ENCODE peak calls at places on chromosomes 12 and 14, in nine cellular contexts. R is lower leg skin, H is coronary artery, M is HFF-Myc, E is stomach, V is AG04449, P is neural crest cell, G is thoracic aorta, F is mammary epithelial cell. A is an unnamed sample.

GRCh38 chr12:124777399-124778372 is 86.0 kb downstream of the SCARB1 start:
- DNase-seq in R (peak), H (no peak), M (no peak), E (no peak), V (no peak), P (no peak), G (no peak), F (no peak), A (no peak)

GRCh38 chr12:92270501-92270900 is 124.9 kb upstream of the BTG1 start:
- DNase-seq in R (no peak), H (no peak), M (no peak), E (no peak), V (no peak), P (no peak), G (no peak), F (no peak), A (no peak)

GRCh38 chr14:91997492-91997891 is 42.4 kb downstream of the TRIP11 start:
- DNase-seq in R (no peak), H (no peak), M (no peak), E (no peak), V (no peak), P (no peak), G (no peak), F (no peak), A (no peak)

GRCh38 chr14:103706551-103707328 is 8.5 kb downstream of the XRCC3 start:
- DNase-seq in R (no peak), H (no peak), M (no peak), E (no peak), V (no peak), P (no peak), G (no peak), F (no peak), A (no peak)

GRCh38 chr14:103259801-103260628 is 74.0 kb upstream of the EIF5 start:
- DNase-seq in R (peak), H (no peak), M (no peak), E (peak), V (no peak), P (no peak), G (no peak), F (no peak), A (no peak)

GRCh38 chr12:132600048-132601032 is 10.0 kb downstream of the LRCOL1 start:
- DNase-seq in R (no peak), H (no peak), M (no peak), E (peak), V (no peak), P (peak), G (no peak), F (peak), A (peak)

GRCh38 chr12:93785262-93786010 is 108.3 kb downstream of the CRADD start:
- DNase-seq in R (no peak), H (peak), M (peak), E (no peak), V (no peak), P (no peak), G (peak), F (peak), A (no peak)

GRCh38 chr12:124024263-124024678 is 51.3 kb downstream of the ZNF664 start:
- DNase-seq in R (no peak), H (no peak), M (no peak), E (no peak), V (no peak), P (no peak), G (no peak), F (peak), A (no peak)

GRCh38 chr12:113874999-113875561 is 91.0 kb downstream of the RBM19 start:
- DNase-seq in R (no peak), H (no peak), M (no peak), E (no peak), V (no peak), P (no peak), G (no peak), F (no peak), A (no peak)

GRCh38 chr14:71651228-71651627 is 281.0 kb upstream of the RGS6 start:
- DNase-seq in R (no peak), H (no peak), M (peak), E (no peak), V (peak), P (no peak), G (peak), F (peak), A (no peak)

GRCh38 chr12:51395283-51396230 is 4.4 kb upstream of the GALNT6 start:
- DNase-seq in R (peak), H (no peak), M (no peak), E (no peak), V (no peak), P (no peak), G (no peak), F (no peak), A (no peak)

GRCh38 chr12:61213646-61214045 is 1046.6 kb upstream of the USP15 start:
- DNase-seq in R (no peak), H (no peak), M (no peak), E (no peak), V (no peak), P (no peak), G (no peak), F (no peak), A (no peak)

GRCh38 chr14:55180434-55180833 is 11.0 kb downstream of the DLGAP5 start:
- DNase-seq in R (no peak), H (no peak), M (no peak), E (no peak), V (peak), P (no peak), G (no peak), F (peak), A (no peak)

GRCh38 chr12:23221066-23221465 is 596.1 kb downstream of the ETNK1 start:
- DNase-seq in R (no peak), H (no peak), M (no peak), E (no peak), V (no peak), P (no peak), G (no peak), F (peak), A (peak)

GRCh38 chr12:25202139-25202538 is 7.1 kb downstream of the ETFRF1 start:
- DNase-seq in R (no peak), H (no peak), M (no peak), E (no peak), V (no peak), P (no peak), G (no peak), F (no peak), A (no peak)

GRCh38 chr14:51240804-51241380 is 845 bp downstream of the TMX1 start:
- DNase-seq in R (no peak), H (no peak), M (no peak), E (no peak), V (no peak), P (no peak), G (no peak), F (no peak), A (no peak)

GRCh38 chr12:40098406-40099145 is 7.3 kb downstream of the SLC2A13 start:
- DNase-seq in R (no peak), H (no peak), M (no peak), E (no peak), V (no peak), P (no peak), G (no peak), F (no peak), A (no peak)

GRCh38 chr14:96056509-96057422 is 17.6 kb downstream of the C14orf132 start:
- DNase-seq in R (no peak), H (no peak), M (no peak), E (peak), V (no peak), P (no peak), G (no peak), F (peak), A (no peak)
- TF ChIP-seq CTCF in R (no peak), H (no peak), M (no peak), E (no peak), V (no peak), P (no peak), G (no peak), F (peak), A (no peak)

GRCh38 chr12:89960607-89961394 is 252.2 kb upstream of the ATP2B1 start:
- DNase-seq in R (no peak), H (no peak), M (no peak), E (no peak), V (no peak), P (no peak), G (no peak), F (peak), A (no peak)

GRCh38 chr12:89959188-89959587 is 250.6 kb upstream of the ATP2B1 start:
- DNase-seq in R (no peak), H (no peak), M (no peak), E (no peak), V (no peak), P (no peak), G (no peak), F (no peak), A (no peak)

GRCh38 chr12:89965993-89966392 is 257.4 kb upstream of the ATP2B1 start:
- DNase-seq in R (no peak), H (no peak), M (no peak), E (no peak), V (no peak), P (no peak), G (no peak), F (no peak), A (no peak)

GRCh38 chr12:89960011-89960507 is 251.4 kb upstream of the ATP2B1 start:
- DNase-seq in R (no peak), H (no peak), M (no peak), E (no peak), V (no peak), P (no peak), G (no peak), F (peak), A (no peak)

DNA sequence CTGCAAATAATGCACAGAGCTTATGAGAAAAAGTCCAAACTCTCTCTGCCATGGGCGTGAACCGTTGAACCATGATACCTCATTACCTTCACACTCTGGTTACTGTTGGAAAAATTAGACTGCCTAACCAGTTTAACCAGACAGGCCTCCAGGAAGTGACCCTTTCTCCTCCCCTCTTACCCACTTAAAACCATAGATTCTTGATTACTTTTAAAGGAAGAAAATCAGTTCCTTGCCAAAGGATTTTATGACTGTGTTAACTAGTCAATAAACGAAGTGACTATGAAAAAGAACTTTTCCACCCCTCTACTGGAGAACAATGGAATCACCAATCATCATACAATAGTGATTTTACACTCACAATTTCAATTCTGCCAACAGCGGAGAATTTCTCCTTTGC is 254.0 kb upstream of the ATP2B1 start:
- DNase-seq in R (no peak), H (no peak), M (no peak), E (no peak), V (no peak), P (no peak), G (no peak), F (no peak), A (no peak)
- TF ChIP-seq CTCF in R (no peak), H (no peak), M (no peak), E (peak), V (no peak), P (peak), G (no peak), F (peak), A (peak)

DNA sequence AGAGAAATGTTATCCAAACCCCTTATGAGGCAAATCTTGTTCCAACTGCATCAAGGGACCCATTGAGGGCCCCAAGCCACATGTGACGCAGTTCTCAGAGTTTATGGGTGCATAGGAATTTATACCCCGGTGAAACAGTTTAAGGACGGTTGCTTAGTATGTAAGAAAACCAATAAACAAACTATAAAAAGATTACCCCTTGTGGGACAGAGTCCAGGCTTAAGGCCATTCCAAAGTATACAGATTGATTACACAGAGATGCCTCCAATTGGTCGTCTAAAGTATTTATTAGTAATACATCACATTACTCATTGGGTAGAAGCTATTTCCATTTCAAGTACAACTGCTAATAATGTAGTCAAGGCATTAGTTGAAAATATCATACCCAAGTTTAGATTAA is 885.0 kb upstream of the MDGA2 start:
- DNase-seq in R (no peak), H (no peak), M (no peak), E (no peak), V (no peak), P (no peak), G (no peak), F (no peak), A (no peak)
- TF ChIP-seq CTCF in R (no peak), H (no peak), M (no peak), E (no peak), V (no peak), P (no peak), G (no peak), F (no peak), A (no peak)

GRCh38 chr12:52557481-52557880 is 4.5 kb upstream of the KRT71 start:
- DNase-seq in R (no peak), H (no peak), M (no peak), E (no peak), V (no peak), P (no peak), G (no peak), F (no peak), A (no peak)

GRCh38 chr12:52564582-52564981 is 9.1 kb downstream of the KRT74 start:
- DNase-seq in R (no peak), H (no peak), M (no peak), E (no peak), V (no peak), P (no peak), G (no peak), F (no peak), A (no peak)

GRCh38 chr12:52566847-52567291 is 6.8 kb downstream of the KRT74 start:
- DNase-seq in R (no peak), H (no peak), M (no peak), E (no peak), V (no peak), P (no peak), G (no peak), F (no peak), A (no peak)

GRCh38 chr12:52559979-52560378 is 7.0 kb upstream of the KRT71 start:
- DNase-seq in R (no peak), H (no peak), M (no peak), E (no peak), V (no peak), P (no peak), G (no peak), F (no peak), A (no peak)

GRCh38 chr12:52561880-52562449 is 9.0 kb upstream of the KRT71 start:
- DNase-seq in R (no peak), H (no peak), M (no peak), E (no peak), V (no peak), P (no peak), G (no peak), F (no peak), A (no peak)
- TF ChIP-seq CTCF in R (no peak), H (no peak), M (peak), E (no peak), V (peak), P (peak), G (no peak), F (peak), A (peak)

DNA sequence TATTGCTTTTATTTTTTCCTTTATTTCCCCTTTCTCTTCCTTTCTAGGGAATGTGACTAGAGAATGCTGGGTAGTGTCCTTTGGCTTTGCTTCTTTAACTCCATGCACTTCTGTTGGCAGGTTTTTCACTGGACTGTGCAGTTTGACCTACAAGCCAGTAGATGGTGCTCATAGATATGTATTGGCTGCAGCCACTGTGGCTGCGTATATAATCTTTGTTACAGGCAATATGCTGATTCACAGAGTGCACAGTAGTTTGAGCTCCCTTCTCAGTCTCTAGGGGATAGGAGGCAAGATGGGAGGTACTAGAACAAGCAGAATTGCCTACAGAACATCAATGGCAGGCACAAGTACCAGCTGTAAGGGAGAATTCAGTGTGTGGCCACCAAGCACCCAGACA is 503.5 kb downstream of the LRFN5 start:
- DNase-seq in R (no peak), H (no peak), M (peak), E (no peak), V (peak), P (no peak), G (no peak), F (peak), A (peak)
- TF ChIP-seq CTCF in R (no peak), H (no peak), M (peak), E (no peak), V (peak), P (peak), G (no peak), F (peak), A (no peak)

DNA sequence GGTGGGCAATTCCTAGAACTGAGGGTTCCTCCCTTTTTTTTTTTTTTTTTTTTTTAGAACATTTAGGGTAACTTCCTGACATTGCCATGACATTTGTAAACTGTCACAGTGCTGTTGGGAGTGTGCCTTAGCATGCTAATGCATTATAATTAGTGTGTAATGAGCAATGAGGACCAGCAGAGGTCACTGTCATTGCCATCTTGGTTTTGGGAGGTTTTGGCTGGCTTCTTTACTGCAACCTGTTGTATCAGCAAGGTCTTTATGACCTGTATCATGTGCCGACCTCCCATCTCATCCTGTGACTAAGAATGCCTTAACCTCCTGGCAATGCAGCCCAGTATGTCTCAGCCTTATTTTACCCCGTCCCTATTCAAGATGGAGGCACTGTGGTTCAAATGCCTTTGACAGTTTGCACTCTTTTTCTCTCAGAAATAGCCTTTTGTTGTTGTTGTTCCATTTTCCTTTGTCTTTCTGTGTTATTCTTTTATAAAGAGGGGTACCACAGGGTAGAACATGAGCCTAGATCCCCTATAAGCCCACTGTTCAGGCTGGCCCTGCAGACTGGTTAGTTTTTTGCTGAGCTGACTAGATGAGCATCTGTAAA is 75.6 kb upstream of the DCD start:
- DNase-seq in R (no peak), H (no peak), M (peak), E (no peak), V (no peak), P (peak), G (no peak), F (no peak), A (peak)
- TF ChIP-seq CTCF in R (no peak), H (no peak), M (peak), E (peak), V (peak), P (peak), G (no peak), F (peak), A (peak)

DNA sequence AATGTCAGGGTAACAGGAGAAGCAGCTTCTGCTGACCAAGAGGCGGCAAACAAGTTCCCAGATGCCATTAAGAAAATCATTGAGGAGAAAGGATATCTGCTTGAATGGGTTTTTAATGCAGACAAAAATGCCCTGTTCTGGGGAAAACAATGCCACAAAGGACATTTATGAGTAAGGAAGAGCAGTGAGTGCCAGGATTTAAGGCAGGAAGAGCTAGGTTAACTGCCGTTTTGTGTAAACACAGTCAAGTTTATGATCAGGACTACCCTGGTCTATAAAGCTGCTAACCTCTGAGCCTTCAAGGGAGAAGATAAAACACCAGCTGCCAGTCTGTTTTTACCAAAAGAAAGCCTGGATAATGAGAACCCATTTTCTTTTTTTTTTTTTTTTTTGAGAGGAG is 8.5 kb downstream of the MAPKAPK5 start:
- DNase-seq in R (no peak), H (no peak), M (no peak), E (no peak), V (no peak), P (no peak), G (no peak), F (no peak), A (no peak)
- TF ChIP-seq CTCF in R (no peak), H (no peak), M (no peak), E (no peak), V (no peak), P (no peak), G (no peak), F (no peak), A (no peak)

GRCh38 chr14:70416322-70416716 is 571 bp downstream of the SYNJ2BP start:
- DNase-seq in R (no peak), H (no peak), M (no peak), E (no peak), V (no peak), P (no peak), G (no peak), F (no peak), A (no peak)
- TF ChIP-seq CTCF in R (no peak), H (no peak), M (no peak), E (no peak), V (no peak), P (no peak), G (no peak), F (no peak), A (no peak)

DNA sequence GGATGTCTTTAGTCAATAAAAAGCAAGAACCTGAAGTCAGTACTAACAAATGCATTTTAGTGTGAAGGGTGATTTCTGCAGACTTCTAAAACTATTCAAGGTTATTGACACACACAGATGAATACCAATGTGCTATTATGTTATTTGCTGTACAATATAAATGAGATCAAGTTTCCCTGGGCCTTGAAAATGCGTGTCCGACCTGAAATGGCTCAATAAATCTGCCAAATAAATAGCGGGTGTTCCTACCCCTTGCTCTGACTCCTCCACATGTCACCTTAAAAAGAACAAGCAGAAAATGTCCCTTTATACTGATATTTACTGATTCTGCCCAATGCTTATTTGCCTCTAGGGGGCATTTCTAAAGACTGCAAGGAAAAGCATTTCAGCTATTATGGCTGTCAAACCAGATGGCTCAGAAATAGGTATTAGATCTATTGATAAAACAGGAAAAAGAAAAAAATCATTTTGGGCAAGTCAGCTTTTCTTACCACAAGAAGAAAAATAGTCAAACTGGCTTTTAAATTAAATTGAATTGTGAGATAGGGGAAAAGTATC is 367.3 kb upstream of the KITLG start:
- DNase-seq in R (no peak), H (no peak), M (no peak), E (no peak), V (no peak), P (no peak), G (no peak), F (no peak), A (no peak)
- TF ChIP-seq CTCF in R (no peak), H (no peak), M (peak), E (no peak), V (no peak), P (peak), G (no peak), F (no peak), A (no peak)

A was measured in endothelial cell.